ENCODE peak calls at places on chromosomes 7 and 10, in nine cellular contexts. W is hepatocyte, Y is SJSA1, S is right atrium auricular region, N is cardiac muscle cell, L is H9, I is mammary epithelial cell, C is left lung, Z is GM23248. J is an unnamed sample.

GRCh38 chr7:152411389-152411788 is 24.4 kb downstream of the KMT2C start:
- DNase-seq in W (peak; percentile 28), Y (no peak), S (no peak), N (no peak), L (peak; percentile 59), I (no peak), C (no peak), Z (no peak), J (no peak)

GRCh38 chr7:158017226-158018060 is 570.2 kb downstream of the PTPRN2 start:
- DNase-seq in W (no peak), Y (peak; percentile 27), S (peak; percentile 36), N (no peak), L (no peak), I (no peak), C (no peak), Z (no peak), J (peak; percentile 49)

GRCh38 chr10:90997670-90998069 is 76.8 kb upstream of the ANKRD1 start:
- DNase-seq in W (no peak), Y (no peak), S (no peak), N (no peak), L (no peak), I (no peak), C (no peak), Z (no peak), J (no peak)

GRCh38 chr7:34109936-34110626 is 204.7 kb downstream of the BMPER start:
- DNase-seq in W (no peak), Y (no peak), S (no peak), N (peak; percentile 21), L (no peak), I (no peak), C (no peak), Z (no peak), J (no peak)

GRCh38 chr10:58515296-58515956 is 2.8 kb downstream of the BICC1 start:
- DNase-seq in W (no peak), Y (no peak), S (no peak), N (no peak), L (no peak), I (peak; percentile 41), C (no peak), Z (peak; percentile 13), J (no peak)

GRCh38 chr10:101227765-101228681 is 1.2 kb downstream of the LBX1 start:
- DNase-seq in W (no peak), Y (no peak), S (no peak), N (no peak), L (peak; percentile 74), I (peak; percentile 34), C (no peak), Z (peak; percentile 30), J (no peak)

GRCh38 chr10:35011771-35012191 is 78.4 kb downstream of the CUL2 start:
- DNase-seq in W (no peak), Y (no peak), S (no peak), N (peak; percentile 15), L (no peak), I (peak; percentile 83), C (no peak), Z (peak; percentile 46), J (no peak)

GRCh38 chr10:100713049-100713858 is 32.1 kb upstream of the PAX2 start:
- DNase-seq in W (no peak), Y (no peak), S (no peak), N (peak; percentile 13), L (no peak), I (no peak), C (no peak), Z (peak; percentile 29), J (no peak)

DNA sequence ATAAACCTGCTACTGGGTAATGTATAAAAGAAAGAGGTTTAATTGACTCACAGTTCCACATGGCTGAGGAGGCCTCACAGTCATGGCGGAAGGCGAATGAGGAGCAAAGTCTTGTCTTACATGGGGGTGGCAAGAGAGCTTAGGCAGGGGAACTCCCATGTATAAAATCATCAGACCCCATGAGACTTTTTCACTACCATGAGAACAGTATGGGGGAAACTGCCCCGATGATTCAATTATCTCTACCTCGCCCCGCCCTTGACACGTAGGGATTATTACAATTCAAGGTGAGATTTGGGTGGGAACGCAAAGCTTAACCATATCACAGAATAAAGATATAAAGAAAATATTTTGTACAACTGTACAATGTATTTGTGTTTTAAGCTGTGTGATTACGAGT is 39.4 kb upstream of the PLCE1 start:
- DNase-seq in W (no peak), Y (no peak), S (no peak), N (no peak), L (no peak), I (peak; percentile 33), C (no peak), Z (no peak), J (no peak)
- H3K27ac ChIP-seq in W (no peak overlapping the region), Y (peak overlapping the region; percentile 48), S (no peak overlapping the region), N (no peak overlapping the region), L (no peak overlapping the region), I (peak overlapping the region; percentile 42), C (no peak overlapping the region), Z (no peak overlapping the region), J (no peak overlapping the region)

GRCh38 chr10:124149143-124149542 is 55.7 kb upstream of the CHST15 start:
- DNase-seq in W (no peak), Y (no peak), S (no peak), N (no peak), L (no peak), I (no peak), C (no peak), Z (no peak), J (no peak)
- H3K4me1 ChIP-seq in W (peaks cover 8% of the 10 kb centered on the region), Y (peaks cover 26% of the 10 kb centered on the region), S (peaks cover 26% of the 10 kb centered on the region), N (no peaks in the 10 kb centered on the region), L (no peaks in the 10 kb centered on the region), I (peaks cover 34% of the 10 kb centered on the region), C (peaks cover 64% of the 10 kb centered on the region), Z (peaks cover 15% of the 10 kb centered on the region), J (no peaks in the 10 kb centered on the region)

DNA sequence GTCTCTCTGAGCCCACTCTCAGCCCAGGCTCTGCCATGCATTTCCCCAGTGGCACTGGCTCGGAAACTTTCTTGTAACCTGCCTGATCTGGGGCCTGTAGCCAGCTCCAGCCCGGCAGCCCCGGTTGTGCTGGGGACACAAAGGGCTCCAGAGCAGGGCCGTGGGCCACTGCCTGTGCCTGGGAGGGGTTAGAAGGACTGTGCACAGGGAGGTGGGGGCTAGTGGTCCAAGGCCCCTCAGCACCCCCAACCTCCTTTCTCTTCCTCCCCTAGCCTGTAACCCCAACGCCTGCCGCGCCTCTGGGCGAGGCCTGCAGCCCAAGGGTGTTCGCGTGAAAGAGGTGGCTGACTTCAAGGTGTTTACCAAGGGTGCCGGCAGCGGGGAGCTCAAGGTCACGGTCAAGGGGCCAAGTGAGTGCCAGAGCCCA is 9.6 kb downstream of the FLNC start:
- DNase-seq in W (no peak), Y (no peak), S (no peak), N (no peak), L (no peak), I (no peak), C (peak; percentile 66), Z (no peak), J (no peak)
- H3K27ac ChIP-seq in W (no peak overlapping the region), Y (no peak overlapping the region), S (no peak overlapping the region), N (no peak overlapping the region), L (no peak overlapping the region), I (no peak overlapping the region), C (no peak overlapping the region), Z (no peak overlapping the region), J (no peak overlapping the region)

DNA sequence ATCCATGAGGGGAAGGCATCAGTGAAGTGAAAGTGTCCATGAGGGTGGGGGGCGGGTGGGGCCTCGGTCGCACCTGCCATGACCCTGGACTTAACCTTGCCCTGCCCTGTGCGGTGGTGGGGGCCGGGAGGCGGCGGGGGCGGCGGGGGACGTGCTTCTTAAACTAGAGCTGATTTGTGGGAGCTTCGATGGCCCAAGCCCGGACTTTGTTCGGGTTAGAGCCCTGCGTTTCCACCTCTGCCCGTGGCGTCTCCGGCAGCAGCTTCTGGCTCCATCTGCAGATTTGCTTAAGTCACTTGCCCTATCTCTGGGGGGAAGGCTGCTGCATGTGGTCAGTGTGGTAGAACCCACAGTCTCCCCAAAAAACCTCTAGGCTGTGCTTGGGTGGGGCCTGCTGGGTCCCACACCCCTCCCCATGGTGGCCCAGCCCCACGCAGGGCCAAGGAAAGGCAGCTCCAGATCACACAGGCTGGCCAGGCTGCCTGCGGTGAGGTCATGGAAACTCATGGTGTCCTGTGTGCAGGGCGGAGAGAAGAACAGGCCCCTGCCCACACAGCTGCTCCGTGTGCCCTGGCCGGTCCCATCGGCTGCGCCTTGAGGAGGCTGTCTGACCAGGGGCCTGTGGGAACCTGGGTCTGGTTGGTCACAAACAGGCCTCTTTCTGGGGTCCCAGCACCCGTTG is 93.2 kb downstream of the INPP5A start:
- DNase-seq in W (no peak), Y (no peak), S (peak; percentile 88), N (peak; percentile 57), L (no peak), I (no peak), C (peak; percentile 63), Z (peak; percentile 59), J (peak; percentile 94)
- H3K4me1 ChIP-seq in W (peaks cover 41% of the 10 kb centered on the region), Y (peaks cover 6% of the 10 kb centered on the region), S (peaks cover 86% of the 10 kb centered on the region), N (peaks cover 70% of the 10 kb centered on the region), L (no peaks in the 10 kb centered on the region), I (no peaks in the 10 kb centered on the region), C (peaks cover 51% of the 10 kb centered on the region), Z (peaks cover 33% of the 10 kb centered on the region), J (no peaks in the 10 kb centered on the region)

GRCh38 chr10:110834622-110835219 is 37.0 kb upstream of the PDCD4 start:
- DNase-seq in W (peak; percentile 73), Y (no peak), S (peak; percentile 77), N (peak; percentile 46), L (peak; percentile 67), I (no peak), C (no peak), Z (no peak), J (no peak)
- H3K27ac ChIP-seq in W (peak overlapping the region; percentile 88), Y (no peak overlapping the region), S (peak overlapping the region; percentile 74), N (peak overlapping the region; percentile 90), L (no peak overlapping the region), I (no peak overlapping the region), C (no peak overlapping the region), Z (no peak overlapping the region), J (peak overlapping the region; percentile 94)

DNA sequence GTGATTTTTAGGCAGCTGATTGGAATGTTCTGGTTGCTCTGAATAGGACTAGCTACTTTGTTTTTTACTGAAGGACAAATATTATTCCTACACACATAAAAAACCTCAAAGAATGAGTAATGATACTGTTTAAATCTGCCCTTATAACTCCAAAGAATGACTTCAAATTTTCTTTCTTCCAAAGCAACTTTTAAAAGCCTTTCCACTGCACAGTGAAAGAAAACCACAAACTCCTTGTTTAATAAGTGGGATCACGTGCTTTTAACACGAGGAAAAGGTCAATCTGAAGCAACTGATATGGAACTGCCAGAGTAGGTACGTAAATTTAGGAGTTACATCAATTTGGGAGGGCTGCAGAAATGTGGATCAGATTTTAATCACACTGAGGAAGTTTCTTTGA is 8.0 kb upstream of the PRKCQ start:
- DNase-seq in W (no peak), Y (no peak), S (no peak), N (no peak), L (no peak), I (no peak), C (no peak), Z (no peak), J (no peak)
- H3K4me1 ChIP-seq in W (no peaks in the 10 kb centered on the region), Y (no peaks in the 10 kb centered on the region), S (no peaks in the 10 kb centered on the region), N (peaks cover 6% of the 10 kb centered on the region), L (no peaks in the 10 kb centered on the region), I (peaks cover under 1% of the 10 kb centered on the region), C (no peaks in the 10 kb centered on the region), Z (no peaks in the 10 kb centered on the region), J (no peaks in the 10 kb centered on the region)

GRCh38 chr10:20248309-20248708 is 432.1 kb downstream of the PLXDC2 start:
- DNase-seq in W (no peak), Y (no peak), S (no peak), N (no peak), L (no peak), I (no peak), C (no peak), Z (no peak), J (no peak)
- H3K27ac ChIP-seq in W (no peak overlapping the region), Y (no peak overlapping the region), S (no peak overlapping the region), N (peak overlapping the region; percentile 91), L (no peak overlapping the region), I (no peak overlapping the region), C (no peak overlapping the region), Z (no peak overlapping the region), J (no peak overlapping the region)